ENCODE peak calls at places on chromosomes 2 and 18, in six cellular contexts. D is HepG2, M is HCT116, O is K562, B is GM12878, A is H1. N is an unnamed sample.
A peak's percentile ranks its signal among the peaks of the same experiment; 100 is the strongest.

GRCh38 chr2:38685116-38685735 is 19.3 kb downstream of the GALM start:
- DNase-seq in O (peak; percentile 61), D (peak; percentile 87), M (no peak), B (no peak), A (no peak), N (no peak)

GRCh38 chr2:53422979-53423378 is 344.6 kb upstream of the CHAC2 start:
- DNase-seq in M (peak; percentile 44), O (peak; percentile 12), D (peak; percentile 50), A (peak; percentile 27), B (no peak), N (peak; percentile 48)

GRCh38 chr18:48493856-48494255 is 45.0 kb upstream of the CTIF start:
- DNase-seq in A (no peak), B (no peak), M (no peak), O (no peak), D (no peak), N (no peak)

GRCh38 chr2:206832886-206833285 is 67.5 kb downstream of the FASTKD2 start:
- DNase-seq in M (no peak), O (no peak), D (no peak), A (no peak), B (no peak), N (no peak)

GRCh38 chr18:33184178-33184577 is 256.3 kb downstream of the CCDC178 start:
- DNase-seq in D (no peak), M (no peak), O (no peak), A (no peak), B (no peak), N (no peak)

GRCh38 chr2:119008108-119008507 is 66.1 kb downstream of the MARCO start:
- DNase-seq in B (no peak), M (peak; percentile 37), O (peak; percentile 17), A (no peak), D (peak; percentile 39), N (peak; percentile 23)

GRCh38 chr2:113157108-113157896 is 16.5 kb upstream of the PSD4 start:
- DNase-seq in O (peak; percentile 66), D (no peak), M (no peak), A (no peak), B (no peak), N (no peak)

GRCh38 chr18:4207383-4207782 is 247.7 kb downstream of the DLGAP1 start:
- DNase-seq in O (no peak), M (no peak), D (no peak), B (no peak), A (peak; percentile 17), N (peak; percentile 1)

GRCh38 chr2:1676913-1677832 is 67.1 kb downstream of the PXDN start:
- DNase-seq in M (no peak), A (no peak), O (no peak), D (no peak), B (no peak), N (no peak)

GRCh38 chr2:1518891-1519530 is 105.7 kb downstream of the TPO start:
- DNase-seq in B (no peak), M (no peak), O (no peak), D (no peak), A (no peak), N (no peak)

GRCh38 chr18:596288-596881 is 403 bp upstream of the CLUL1 start:
- DNase-seq in A (peak; percentile 68), D (peak; percentile 43), O (peak; percentile 88), B (no peak), M (peak; percentile 47), N (peak; percentile 60)

GRCh38 chr2:19362094-19362649 is 3.7 kb upstream of the OSR1 start:
- DNase-seq in M (no peak), D (no peak), B (no peak), O (no peak), A (no peak), N (no peak)

GRCh38 chr2:37315364-37315763 is 9.3 kb downstream of the PRKD3 start:
- DNase-seq in A (no peak), D (no peak), B (no peak), O (no peak), M (no peak), N (no peak)

GRCh38 chr2:205193121-205193520 is 489.2 kb upstream of the NRP2 start:
- DNase-seq in M (no peak), O (no peak), D (no peak), B (no peak), A (no peak), N (no peak)

GRCh38 chr18:57631697-57632096 is 10.1 kb upstream of the NARS1 start:
- DNase-seq in M (no peak), D (no peak), B (no peak), O (peak; percentile 41), A (no peak), N (no peak)

GRCh38 chr2:123762221-123762620 is 262.9 kb upstream of the CNTNAP5 start:
- DNase-seq in D (no peak), O (no peak), M (no peak), A (no peak), B (no peak), N (no peak)

GRCh38 chr2:86037141-86037794 is 68.4 kb downstream of the POLR1A start:
- DNase-seq in M (no peak), B (no peak), O (no peak), D (no peak), A (no peak), N (no peak)

GRCh38 chr2:204869142-204869823 is 324.0 kb downstream of the PARD3B start:
- DNase-seq in M (no peak), A (no peak), O (no peak), B (no peak), D (no peak), N (no peak)

GRCh38 chr2:39416172-39416571 is 20.9 kb downstream of the MAP4K3 start:
- DNase-seq in B (no peak), O (no peak), A (no peak), M (no peak), D (no peak), N (no peak)

GRCh38 chr2:188678921-188679320 is 295.3 kb upstream of the COL3A1 start:
- DNase-seq in D (no peak), O (no peak), A (no peak), B (no peak), M (no peak), N (no peak)

GRCh38 chr2:172811027-172811426 is 75.4 kb downstream of the RAPGEF4 start:
- DNase-seq in B (no peak), M (no peak), D (no peak), A (no peak), O (no peak), N (no peak)

GRCh38 chr2:33437297-33437696 is 39.2 kb upstream of the RASGRP3 start:
- DNase-seq in M (no peak), A (no peak), D (no peak), B (no peak), O (peak; percentile 40), N (no peak)

GRCh38 chr18:59778434-59778833 is 81.2 kb upstream of the CCBE1 start:
- DNase-seq in M (no peak), B (no peak), O (no peak), A (no peak), D (no peak), N (no peak)
- TF ChIP-seq ZNF274 in M (no peak), B (no peak), O (no peak), A (no peak), D (no peak), N (no peak)

DNA sequence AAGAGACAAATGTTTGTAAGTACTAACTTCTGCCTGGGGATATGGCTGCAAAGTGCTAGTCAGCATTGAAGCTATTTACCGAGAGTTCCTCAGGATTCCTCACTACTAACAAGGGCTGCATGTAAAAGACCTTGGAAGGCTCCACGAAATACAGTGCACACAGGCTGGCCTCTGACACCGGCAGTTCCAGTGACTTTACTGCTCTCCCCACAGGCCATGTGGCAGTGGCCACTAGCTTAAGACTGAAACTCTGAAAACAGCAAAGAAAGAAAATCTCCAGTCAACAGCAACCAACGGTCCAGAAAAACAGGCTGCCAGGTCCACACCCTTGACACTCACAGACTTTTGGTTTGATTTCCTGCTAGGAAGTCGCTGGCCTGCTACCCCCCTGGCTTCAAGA is 11.1 kb downstream of the MREG start:
- DNase-seq in B (no peak), O (no peak), A (no peak), D (no peak), M (no peak), N (no peak)
- H3K4me3 ChIP-seq in B (peak overlapping the region; percentile 49), O (no peak overlapping the region), A (no peak overlapping the region), D (no peak overlapping the region), M (no peak overlapping the region), N (no peak overlapping the region)

GRCh38 chr2:101265893-101266499 is 13.3 kb downstream of the CNOT11 start:
- DNase-seq in D (no peak), M (no peak), O (no peak), A (no peak), B (no peak), N (no peak)
- TF ChIP-seq ZNF274 in D (no peak), M (no peak), O (no peak), A (no peak), B (no peak), N (no peak)

GRCh38 chr2:218893349-218894167 is 12.9 kb downstream of the WNT10A start:
- DNase-seq in D (no peak), B (no peak), A (no peak), O (no peak), M (no peak), N (no peak)
- H3K4me3 ChIP-seq in D (peak overlapping the region; percentile 50), B (peak overlapping the region; percentile 71), A (no peak overlapping the region), O (no peak overlapping the region), M (peak overlapping the region; percentile 69), N (peak overlapping the region; percentile 40)

GRCh38 chr2:74927617-74928016 is 30.8 kb upstream of the POLE4 start:
- DNase-seq in B (no peak), O (no peak), A (no peak), M (no peak), D (no peak), N (no peak)
- TF ChIP-seq ZNF274 in B (no peak), O (no peak), A (no peak), M (no peak), D (no peak), N (no peak)

DNA sequence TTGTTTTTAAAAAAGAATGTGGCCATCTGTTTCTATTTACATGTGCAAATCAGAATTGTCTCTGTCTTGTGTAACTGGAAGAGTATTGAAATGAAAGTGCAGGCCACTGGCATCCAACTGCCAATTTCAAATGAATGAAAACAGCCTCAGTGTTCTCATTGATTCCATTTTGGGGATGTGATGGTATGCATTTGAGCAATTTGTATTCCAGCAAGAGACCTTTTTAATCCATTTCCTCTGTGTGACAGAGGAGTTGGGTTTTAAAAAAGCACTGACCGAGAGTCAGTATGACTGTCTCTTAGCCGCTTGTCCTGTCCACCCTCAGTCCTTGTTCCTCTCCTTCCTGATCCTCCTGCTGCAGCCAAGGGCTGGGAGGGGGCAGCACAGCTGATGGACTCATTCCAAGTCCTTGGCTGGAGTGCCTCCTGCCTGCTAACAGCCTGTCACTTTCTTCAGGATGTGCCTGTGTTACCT is 50.0 kb downstream of the ASAP2 start:
- DNase-seq in A (no peak), M (no peak), O (no peak), D (no peak), B (no peak), N (no peak)
- H3K4me3 ChIP-seq in A (no peak overlapping the region), M (no peak overlapping the region), O (no peak overlapping the region), D (no peak overlapping the region), B (no peak overlapping the region), N (no peak overlapping the region)

N was measured in NT2/D1.